ENCODE peak calls at places on chromosomes 2 and 18, in eight cellular contexts. E is Right ventricle myocardium superior; H is endothelial cell of umbilical vein; O is SK-N-SH; R is CD8-positive, alpha-beta memory T cell; N is NCI-H2107; P is CD4-positive, alpha-beta T cell; U is NCI-H748 treated with DMSO at 0.1 percent for 48 hours. W is an unnamed sample.

GRCh38 chr2:198518935-198519334 is 714.5 kb downstream of the PLCL1 start:
- DNase-seq in E (no peak), H (no peak), O (no peak), R (no peak), N (no peak), P (no peak), U (no peak), W (no peak)

GRCh38 chr2:233013027-233013461 is at the start of gene NGEF:
- DNase-seq in E (no peak), H (no peak), O (no peak), R (no peak), N (no peak), P (no peak), U (no peak), W (no peak)

GRCh38 chr18:12908706-12909105 is 24.7 kb upstream of the PTPN2 start:
- DNase-seq in E (no peak), H (no peak), O (no peak), R (no peak), N (no peak), P (no peak), U (no peak), W (no peak)

GRCh38 chr18:13266208-13267100 is 47.9 kb downstream of the LDLRAD4 start:
- DNase-seq in E (peak), H (no peak), O (no peak), R (no peak), N (no peak), P (no peak), U (no peak), W (no peak)

GRCh38 chr2:202017940-202018339 is 15.7 kb upstream of the FZD7 start:
- DNase-seq in E (no peak), H (no peak), O (peak), R (no peak), N (no peak), P (no peak), U (no peak), W (no peak)

GRCh38 chr2:81206216-81206615 is 901.7 kb upstream of the LRRTM1 start:
- DNase-seq in E (no peak), H (no peak), O (no peak), R (no peak), N (no peak), P (no peak), U (no peak), W (no peak)

GRCh38 chr18:58309610-58310239 is 265.7 kb downstream of the NEDD4L start:
- DNase-seq in E (no peak), H (no peak), O (no peak), R (no peak), N (no peak), P (no peak), U (no peak), W (no peak)

GRCh38 chr18:35479911-35480586 is 17.7 kb downstream of the INO80C start:
- DNase-seq in E (no peak), H (no peak), O (no peak), R (no peak), N (no peak), P (no peak), U (no peak), W (no peak)

GRCh38 chr2:75560768-75561565 is at the start of gene EVA1A:
- DNase-seq in E (peak), H (peak), O (peak), R (no peak), N (no peak), P (no peak), U (peak), W (peak)

GRCh38 chr2:237563816-237564215 is 2.6 kb upstream of the PRLH start:
- DNase-seq in E (no peak), H (peak), O (no peak), R (no peak), N (no peak), P (no peak), U (no peak), W (no peak)

GRCh38 chr18:28041366-28041765 is 135.6 kb downstream of the CDH2 start:
- DNase-seq in E (no peak), H (no peak), O (peak), R (no peak), N (no peak), P (no peak), U (no peak), W (no peak)

GRCh38 chr2:199458806-199459285 is 1.1 kb upstream of the SATB2 start:
- DNase-seq in E (no peak), H (peak), O (peak), R (no peak), N (no peak), P (no peak), U (no peak), W (no peak)

GRCh38 chr2:24429711-24430110 is 61.3 kb upstream of the NCOA1 start:
- DNase-seq in E (no peak), H (no peak), O (no peak), R (no peak), N (no peak), P (no peak), U (no peak), W (no peak)

W was measured in NCI-H2081.